ENCODE peak calls at places on chromosomes 6 and 20, in nine cellular contexts. One of them, this sample, is unnamed.

GRCh38 chr6:166415306-166415705 is 32.6 kb upstream of the MPC1 start:
- DNase-seq in posterior cingulate gyrus: no peak
- DNase-seq in NCI-H1105: no peak
- DNase-seq in H54: no peak
- DNase-seq in stimulated activated CD4-positive, alpha-beta T cell treated with anti-CD3 and anti-CD28 coated beads, Interleukin-1b, Interleukin-23, amount 100 ng/mL, for 1 hour: no peak
- DNase-seq in progenitor cell of endocrine pancreas: no peak
- DNase-seq in ELR: no peak
- DNase-seq in hypothalamus: no peak
- DNase-seq in ACHN: no peak
- DNase-seq in this sample: no peak

GRCh38 chr6:101208152-101208551 is 185.4 kb upstream of the GRIK2 start:
- DNase-seq in posterior cingulate gyrus: no peak
- DNase-seq in NCI-H1105: no peak
- DNase-seq in H54: no peak
- DNase-seq in stimulated activated CD4-positive, alpha-beta T cell treated with anti-CD3 and anti-CD28 coated beads, Interleukin-1b, Interleukin-23, amount 100 ng/mL, for 1 hour: no peak
- DNase-seq in progenitor cell of endocrine pancreas: no peak
- DNase-seq in ELR: no peak
- DNase-seq in hypothalamus: no peak
- DNase-seq in ACHN: no peak
- DNase-seq in this sample: no peak

GRCh38 chr6:37019065-37019450 is 13.6 kb downstream of the FGD2 start:
- DNase-seq in posterior cingulate gyrus: no peak
- DNase-seq in NCI-H1105: peak; percentile 89
- DNase-seq in H54: no peak
- DNase-seq in stimulated activated CD4-positive, alpha-beta T cell treated with anti-CD3 and anti-CD28 coated beads, Interleukin-1b, Interleukin-23, amount 100 ng/mL, for 1 hour: no peak
- DNase-seq in progenitor cell of endocrine pancreas: no peak
- DNase-seq in ELR: peak; percentile 13
- DNase-seq in hypothalamus: no peak
- DNase-seq in ACHN: peak; percentile 22
- DNase-seq in this sample: no peak

GRCh38 chr20:3706774-3707507 is 5.5 kb downstream of the SIGLEC1 start:
- DNase-seq in posterior cingulate gyrus: no peak
- DNase-seq in NCI-H1105: no peak
- DNase-seq in H54: peak; percentile 45
- DNase-seq in stimulated activated CD4-positive, alpha-beta T cell treated with anti-CD3 and anti-CD28 coated beads, Interleukin-1b, Interleukin-23, amount 100 ng/mL, for 1 hour: no peak
- DNase-seq in progenitor cell of endocrine pancreas: no peak
- DNase-seq in ELR: no peak
- DNase-seq in hypothalamus: no peak
- DNase-seq in ACHN: no peak
- DNase-seq in this sample: no peak

GRCh38 chr20:1225729-1226313 is at the start of gene RAD21L1:
- DNase-seq in posterior cingulate gyrus: peak; percentile 76
- DNase-seq in NCI-H1105: peak; percentile 80
- DNase-seq in H54: peak; percentile 90
- DNase-seq in stimulated activated CD4-positive, alpha-beta T cell treated with anti-CD3 and anti-CD28 coated beads, Interleukin-1b, Interleukin-23, amount 100 ng/mL, for 1 hour: peak; percentile 61
- DNase-seq in progenitor cell of endocrine pancreas: peak; percentile 77
- DNase-seq in ELR: peak; percentile 75
- DNase-seq in hypothalamus: no peak
- DNase-seq in ACHN: peak; percentile 63
- DNase-seq in this sample: peak; percentile 54

GRCh38 chr20:25495189-25495824 is 87.8 kb downstream of the GINS1 start:
- DNase-seq in posterior cingulate gyrus: no peak
- DNase-seq in NCI-H1105: no peak
- DNase-seq in H54: no peak
- DNase-seq in stimulated activated CD4-positive, alpha-beta T cell treated with anti-CD3 and anti-CD28 coated beads, Interleukin-1b, Interleukin-23, amount 100 ng/mL, for 1 hour: no peak
- DNase-seq in progenitor cell of endocrine pancreas: no peak
- DNase-seq in ELR: no peak
- DNase-seq in hypothalamus: no peak
- DNase-seq in ACHN: no peak
- DNase-seq in this sample: no peak

GRCh38 chr6:69732640-69733039 is 64.2 kb downstream of the LMBRD1 start:
- DNase-seq in posterior cingulate gyrus: no peak
- DNase-seq in NCI-H1105: no peak
- DNase-seq in H54: no peak
- DNase-seq in stimulated activated CD4-positive, alpha-beta T cell treated with anti-CD3 and anti-CD28 coated beads, Interleukin-1b, Interleukin-23, amount 100 ng/mL, for 1 hour: no peak
- DNase-seq in progenitor cell of endocrine pancreas: no peak
- DNase-seq in ELR: peak; percentile 20
- DNase-seq in hypothalamus: no peak
- DNase-seq in ACHN: peak; percentile 20
- DNase-seq in this sample: no peak

GRCh38 chr6:40444811-40445210 is 142.4 kb downstream of the LRFN2 start:
- DNase-seq in posterior cingulate gyrus: no peak
- DNase-seq in NCI-H1105: no peak
- DNase-seq in H54: no peak
- DNase-seq in stimulated activated CD4-positive, alpha-beta T cell treated with anti-CD3 and anti-CD28 coated beads, Interleukin-1b, Interleukin-23, amount 100 ng/mL, for 1 hour: no peak
- DNase-seq in progenitor cell of endocrine pancreas: no peak
- DNase-seq in ELR: no peak
- DNase-seq in hypothalamus: no peak
- DNase-seq in ACHN: no peak
- DNase-seq in this sample: no peak

GRCh38 chr6:17098538-17098937 is 3.3 kb upstream of the STMND1 start:
- DNase-seq in posterior cingulate gyrus: no peak
- DNase-seq in NCI-H1105: no peak
- DNase-seq in H54: no peak
- DNase-seq in stimulated activated CD4-positive, alpha-beta T cell treated with anti-CD3 and anti-CD28 coated beads, Interleukin-1b, Interleukin-23, amount 100 ng/mL, for 1 hour: no peak
- DNase-seq in progenitor cell of endocrine pancreas: no peak
- DNase-seq in ELR: peak; percentile 57
- DNase-seq in hypothalamus: no peak
- DNase-seq in ACHN: no peak
- DNase-seq in this sample: no peak

GRCh38 chr6:107982511-107982910 is 24.5 kb upstream of the SEC63 start:
- DNase-seq in posterior cingulate gyrus: no peak
- DNase-seq in NCI-H1105: no peak
- DNase-seq in H54: no peak
- DNase-seq in stimulated activated CD4-positive, alpha-beta T cell treated with anti-CD3 and anti-CD28 coated beads, Interleukin-1b, Interleukin-23, amount 100 ng/mL, for 1 hour: no peak
- DNase-seq in progenitor cell of endocrine pancreas: no peak
- DNase-seq in ELR: no peak
- DNase-seq in hypothalamus: no peak
- DNase-seq in ACHN: no peak
- DNase-seq in this sample: no peak

GRCh38 chr6:166173292-166173951 is 5.8 kb upstream of the TBXT start:
- DNase-seq in posterior cingulate gyrus: no peak
- DNase-seq in NCI-H1105: peak; percentile 53
- DNase-seq in H54: peak; percentile 17
- DNase-seq in stimulated activated CD4-positive, alpha-beta T cell treated with anti-CD3 and anti-CD28 coated beads, Interleukin-1b, Interleukin-23, amount 100 ng/mL, for 1 hour: no peak
- DNase-seq in progenitor cell of endocrine pancreas: no peak
- DNase-seq in ELR: no peak
- DNase-seq in hypothalamus: no peak
- DNase-seq in ACHN: no peak
- DNase-seq in this sample: no peak

GRCh38 chr6:166087246-166087645 is 80.4 kb downstream of the TBXT start:
- DNase-seq in posterior cingulate gyrus: no peak
- DNase-seq in NCI-H1105: no peak
- DNase-seq in H54: no peak
- DNase-seq in stimulated activated CD4-positive, alpha-beta T cell treated with anti-CD3 and anti-CD28 coated beads, Interleukin-1b, Interleukin-23, amount 100 ng/mL, for 1 hour: no peak
- DNase-seq in progenitor cell of endocrine pancreas: no peak
- DNase-seq in ELR: no peak
- DNase-seq in hypothalamus: no peak
- DNase-seq in ACHN: no peak
- DNase-seq in this sample: no peak

GRCh38 chr20:20824924-20825584 is 112.6 kb upstream of the RALGAPA2 start:
- DNase-seq in posterior cingulate gyrus: peak; percentile 46
- DNase-seq in NCI-H1105: peak; percentile 77
- DNase-seq in H54: peak; percentile 46
- DNase-seq in stimulated activated CD4-positive, alpha-beta T cell treated with anti-CD3 and anti-CD28 coated beads, Interleukin-1b, Interleukin-23, amount 100 ng/mL, for 1 hour: no peak
- DNase-seq in progenitor cell of endocrine pancreas: peak; percentile 36
- DNase-seq in ELR: peak; percentile 45
- DNase-seq in hypothalamus: no peak
- DNase-seq in ACHN: peak; percentile 29
- DNase-seq in this sample: no peak

GRCh38 chr20:41275181-41275793 is 42.2 kb downstream of the ZHX3 start:
- DNase-seq in posterior cingulate gyrus: no peak
- DNase-seq in NCI-H1105: no peak
- DNase-seq in H54: no peak
- DNase-seq in stimulated activated CD4-positive, alpha-beta T cell treated with anti-CD3 and anti-CD28 coated beads, Interleukin-1b, Interleukin-23, amount 100 ng/mL, for 1 hour: no peak
- DNase-seq in progenitor cell of endocrine pancreas: no peak
- DNase-seq in ELR: peak; percentile 89
- DNase-seq in hypothalamus: no peak
- DNase-seq in ACHN: no peak
- DNase-seq in this sample: no peak

GRCh38 chr6:111573892-111574800 is 31.5 kb downstream of the TRAF3IP2 start:
- DNase-seq in posterior cingulate gyrus: no peak
- DNase-seq in NCI-H1105: no peak
- DNase-seq in H54: peak; percentile 38
- DNase-seq in stimulated activated CD4-positive, alpha-beta T cell treated with anti-CD3 and anti-CD28 coated beads, Interleukin-1b, Interleukin-23, amount 100 ng/mL, for 1 hour: no peak
- DNase-seq in progenitor cell of endocrine pancreas: no peak
- DNase-seq in ELR: peak; percentile 94
- DNase-seq in hypothalamus: no peak
- DNase-seq in ACHN: peak; percentile 53
- DNase-seq in this sample: no peak

GRCh38 chr6:158067436-158068015 is 85.9 kb downstream of the SYNJ2 start:
- DNase-seq in posterior cingulate gyrus: no peak
- DNase-seq in NCI-H1105: no peak
- DNase-seq in H54: no peak
- DNase-seq in stimulated activated CD4-positive, alpha-beta T cell treated with anti-CD3 and anti-CD28 coated beads, Interleukin-1b, Interleukin-23, amount 100 ng/mL, for 1 hour: no peak
- DNase-seq in progenitor cell of endocrine pancreas: no peak
- DNase-seq in ELR: peak; percentile 56
- DNase-seq in hypothalamus: no peak
- DNase-seq in ACHN: no peak
- DNase-seq in this sample: no peak

GRCh38 chr20:19758888-19759331 is 852 bp downstream of the RIN2 start:
- DNase-seq in posterior cingulate gyrus: no peak
- DNase-seq in NCI-H1105: no peak
- DNase-seq in H54: no peak
- DNase-seq in stimulated activated CD4-positive, alpha-beta T cell treated with anti-CD3 and anti-CD28 coated beads, Interleukin-1b, Interleukin-23, amount 100 ng/mL, for 1 hour: no peak
- DNase-seq in progenitor cell of endocrine pancreas: peak; percentile 59
- DNase-seq in ELR: peak; percentile 3
- DNase-seq in hypothalamus: peak; percentile 49
- DNase-seq in ACHN: no peak
- DNase-seq in this sample: peak; percentile 69

GRCh38 chr6:77440206-77440976 is 22.9 kb downstream of the HTR1B start:
- DNase-seq in posterior cingulate gyrus: no peak
- DNase-seq in NCI-H1105: no peak
- DNase-seq in H54: no peak
- DNase-seq in stimulated activated CD4-positive, alpha-beta T cell treated with anti-CD3 and anti-CD28 coated beads, Interleukin-1b, Interleukin-23, amount 100 ng/mL, for 1 hour: no peak
- DNase-seq in progenitor cell of endocrine pancreas: no peak
- DNase-seq in ELR: peak; percentile 26
- DNase-seq in hypothalamus: no peak
- DNase-seq in ACHN: no peak
- DNase-seq in this sample: no peak

GRCh38 chr6:25137497-25137896 is 141.7 kb upstream of the CARMIL1 start:
- DNase-seq in posterior cingulate gyrus: no peak
- DNase-seq in NCI-H1105: no peak
- DNase-seq in H54: no peak
- DNase-seq in stimulated activated CD4-positive, alpha-beta T cell treated with anti-CD3 and anti-CD28 coated beads, Interleukin-1b, Interleukin-23, amount 100 ng/mL, for 1 hour: no peak
- DNase-seq in progenitor cell of endocrine pancreas: no peak
- DNase-seq in ELR: no peak
- DNase-seq in hypothalamus: no peak
- DNase-seq in ACHN: no peak
- DNase-seq in this sample: no peak

GRCh38 chr6:136625293-136625692 is 75.1 kb upstream of the MAP7 start:
- DNase-seq in posterior cingulate gyrus: no peak
- DNase-seq in NCI-H1105: no peak
- DNase-seq in H54: no peak
- DNase-seq in stimulated activated CD4-positive, alpha-beta T cell treated with anti-CD3 and anti-CD28 coated beads, Interleukin-1b, Interleukin-23, amount 100 ng/mL, for 1 hour: no peak
- DNase-seq in progenitor cell of endocrine pancreas: no peak
- DNase-seq in ELR: no peak
- DNase-seq in hypothalamus: no peak
- DNase-seq in ACHN: no peak
- DNase-seq in this sample: no peak

GRCh38 chr6:69880570-69880969 is 14.2 kb downstream of the COL19A1 start:
- DNase-seq in posterior cingulate gyrus: no peak
- DNase-seq in NCI-H1105: no peak
- DNase-seq in H54: no peak
- DNase-seq in stimulated activated CD4-positive, alpha-beta T cell treated with anti-CD3 and anti-CD28 coated beads, Interleukin-1b, Interleukin-23, amount 100 ng/mL, for 1 hour: no peak
- DNase-seq in progenitor cell of endocrine pancreas: no peak
- DNase-seq in ELR: peak; percentile 24
- DNase-seq in hypothalamus: no peak
- DNase-seq in ACHN: no peak
- DNase-seq in this sample: no peak

GRCh38 chr20:44166477-44166876 is 20.5 kb downstream of the JPH2 start:
- DNase-seq in posterior cingulate gyrus: no peak
- DNase-seq in NCI-H1105: no peak
- DNase-seq in H54: peak; percentile 50
- DNase-seq in stimulated activated CD4-positive, alpha-beta T cell treated with anti-CD3 and anti-CD28 coated beads, Interleukin-1b, Interleukin-23, amount 100 ng/mL, for 1 hour: no peak
- DNase-seq in progenitor cell of endocrine pancreas: no peak
- DNase-seq in ELR: peak; percentile 52
- DNase-seq in hypothalamus: no peak
- DNase-seq in ACHN: peak; percentile 32
- DNase-seq in this sample: no peak

GRCh38 chr6:147279423-147279822 is 75.2 kb downstream of the STXBP5 start:
- DNase-seq in posterior cingulate gyrus: no peak
- DNase-seq in NCI-H1105: no peak
- DNase-seq in H54: no peak
- DNase-seq in stimulated activated CD4-positive, alpha-beta T cell treated with anti-CD3 and anti-CD28 coated beads, Interleukin-1b, Interleukin-23, amount 100 ng/mL, for 1 hour: no peak
- DNase-seq in progenitor cell of endocrine pancreas: no peak
- DNase-seq in ELR: no peak
- DNase-seq in hypothalamus: no peak
- DNase-seq in ACHN: no peak
- DNase-seq in this sample: no peak

GRCh38 chr20:56924976-56925695 is 296.0 kb downstream of the TFAP2C start:
- DNase-seq in posterior cingulate gyrus: peak; percentile 33
- DNase-seq in NCI-H1105: no peak
- DNase-seq in H54: no peak
- DNase-seq in stimulated activated CD4-positive, alpha-beta T cell treated with anti-CD3 and anti-CD28 coated beads, Interleukin-1b, Interleukin-23, amount 100 ng/mL, for 1 hour: no peak
- DNase-seq in progenitor cell of endocrine pancreas: peak; percentile 21
- DNase-seq in ELR: no peak
- DNase-seq in hypothalamus: no peak
- DNase-seq in ACHN: no peak
- DNase-seq in this sample: peak; percentile 12

GRCh38 chr6:2037230-2037926 is 208.0 kb downstream of the GMDS start:
- DNase-seq in posterior cingulate gyrus: no peak
- DNase-seq in NCI-H1105: no peak
- DNase-seq in H54: no peak
- DNase-seq in stimulated activated CD4-positive, alpha-beta T cell treated with anti-CD3 and anti-CD28 coated beads, Interleukin-1b, Interleukin-23, amount 100 ng/mL, for 1 hour: no peak
- DNase-seq in progenitor cell of endocrine pancreas: no peak
- DNase-seq in ELR: peak; percentile 15
- DNase-seq in hypothalamus: no peak
- DNase-seq in ACHN: peak; percentile 8
- DNase-seq in this sample: no peak

GRCh38 chr6:5084787-5085637 is at the start of gene PPP1R3G:
- DNase-seq in posterior cingulate gyrus: no peak
- DNase-seq in NCI-H1105: peak; percentile 17
- DNase-seq in H54: peak; percentile 44
- DNase-seq in stimulated activated CD4-positive, alpha-beta T cell treated with anti-CD3 and anti-CD28 coated beads, Interleukin-1b, Interleukin-23, amount 100 ng/mL, for 1 hour: no peak
- DNase-seq in progenitor cell of endocrine pancreas: no peak
- DNase-seq in ELR: peak; percentile 66
- DNase-seq in hypothalamus: no peak
- DNase-seq in ACHN: peak; percentile 66
- DNase-seq in this sample: no peak

GRCh38 chr6:14499804-14500203 is 382.2 kb downstream of the CD83 start:
- DNase-seq in posterior cingulate gyrus: no peak
- DNase-seq in NCI-H1105: no peak
- DNase-seq in H54: peak; percentile 76
- DNase-seq in stimulated activated CD4-positive, alpha-beta T cell treated with anti-CD3 and anti-CD28 coated beads, Interleukin-1b, Interleukin-23, amount 100 ng/mL, for 1 hour: no peak
- DNase-seq in progenitor cell of endocrine pancreas: no peak
- DNase-seq in ELR: peak; percentile 88
- DNase-seq in hypothalamus: no peak
- DNase-seq in ACHN: no peak
- DNase-seq in this sample: no peak

GRCh38 chr6:157323924-157324276 is 581 bp upstream of the TMEM242 start:
- DNase-seq in posterior cingulate gyrus: peak; percentile 82
- DNase-seq in NCI-H1105: no peak
- DNase-seq in H54: peak; percentile 24
- DNase-seq in stimulated activated CD4-positive, alpha-beta T cell treated with anti-CD3 and anti-CD28 coated beads, Interleukin-1b, Interleukin-23, amount 100 ng/mL, for 1 hour: no peak
- DNase-seq in progenitor cell of endocrine pancreas: peak; percentile 41
- DNase-seq in ELR: peak; percentile 90
- DNase-seq in hypothalamus: no peak
- DNase-seq in ACHN: peak; percentile 76
- DNase-seq in this sample: peak; percentile 82

GRCh38 chr6:57040011-57040410 is 6.5 kb upstream of the KIAA1586 start:
- DNase-seq in posterior cingulate gyrus: no peak
- DNase-seq in NCI-H1105: no peak
- DNase-seq in H54: no peak
- DNase-seq in stimulated activated CD4-positive, alpha-beta T cell treated with anti-CD3 and anti-CD28 coated beads, Interleukin-1b, Interleukin-23, amount 100 ng/mL, for 1 hour: no peak
- DNase-seq in progenitor cell of endocrine pancreas: no peak
- DNase-seq in ELR: peak; percentile 28
- DNase-seq in hypothalamus: no peak
- DNase-seq in ACHN: peak; percentile 19
- DNase-seq in this sample: no peak

GRCh38 chr6:99614430-99615161 is 8.0 kb downstream of the PRDM13 start:
- DNase-seq in posterior cingulate gyrus: no peak
- DNase-seq in NCI-H1105: peak; percentile 58
- DNase-seq in H54: no peak
- DNase-seq in stimulated activated CD4-positive, alpha-beta T cell treated with anti-CD3 and anti-CD28 coated beads, Interleukin-1b, Interleukin-23, amount 100 ng/mL, for 1 hour: no peak
- DNase-seq in progenitor cell of endocrine pancreas: no peak
- DNase-seq in ELR: no peak
- DNase-seq in hypothalamus: no peak
- DNase-seq in ACHN: no peak
- DNase-seq in this sample: no peak

GRCh38 chr6:142416179-142416578 is 114.4 kb downstream of the ADGRG6 start:
- DNase-seq in posterior cingulate gyrus: no peak
- DNase-seq in NCI-H1105: no peak
- DNase-seq in H54: peak; percentile 4
- DNase-seq in stimulated activated CD4-positive, alpha-beta T cell treated with anti-CD3 and anti-CD28 coated beads, Interleukin-1b, Interleukin-23, amount 100 ng/mL, for 1 hour: no peak
- DNase-seq in progenitor cell of endocrine pancreas: no peak
- DNase-seq in ELR: peak; percentile 97
- DNase-seq in hypothalamus: no peak
- DNase-seq in ACHN: peak; percentile 63
- DNase-seq in this sample: no peak

This sample was measured in dorsolateral prefrontal cortex.